ENCODE peak calls at places on chromosomes 3 and 15, in nine cellular contexts. O is ovary, P is endodermal cell, D is RWPE1, J is HepG2, Y is kidney, B is heart right ventricle, G is esophagus squamous epithelium, F is psoas muscle. A is an unnamed sample.

GRCh38 chr3:58157649-58158048 is 53.1 kb downstream of the DNASE1L3 start:
- DNase-seq in G (no peak), J (no peak), Y (no peak), D (no peak), P (no peak), O (no peak), B (no peak), F (no peak), A (no peak)

GRCh38 chr3:132326251-132326650 is 9.0 kb downstream of the ACP3 start:
- DNase-seq in F (no peak), B (no peak), P (no peak), D (no peak), J (no peak), O (no peak), G (no peak), Y (no peak), A (no peak)

GRCh38 chr3:38117748-38118420 is 19.0 kb downstream of the ACAA1 start:
- DNase-seq in O (peak; percentile 46), Y (peak; percentile 80), D (no peak), J (peak; percentile 65), B (peak; percentile 62), F (peak; percentile 61), P (peak; percentile 89), G (peak; percentile 7), A (no peak)

GRCh38 chr3:72155391-72156064 is 370.6 kb upstream of the PROK2 start:
- DNase-seq in F (peak; percentile 60), D (peak; percentile 26), O (peak; percentile 73), G (no peak), J (peak; percentile 81), P (no peak), Y (no peak), B (peak; percentile 28), A (no peak)

GRCh38 chr3:182259579-182259978 is 533.7 kb upstream of the ATP11B start:
- DNase-seq in P (peak; percentile 74), O (peak; percentile 16), D (no peak), F (no peak), J (no peak), Y (peak; percentile 61), G (no peak), B (peak; percentile 10), A (no peak)

GRCh38 chr3:109339714-109340648 is 2.6 kb upstream of the DPPA4 start:
- DNase-seq in B (no peak), J (no peak), P (peak; percentile 76), G (no peak), F (no peak), O (no peak), Y (no peak), D (no peak), A (no peak)

GRCh38 chr3:27827041-27827440 is 104.9 kb upstream of the EOMES start:
- DNase-seq in D (no peak), Y (no peak), G (no peak), J (no peak), P (no peak), O (no peak), F (no peak), B (no peak), A (no peak)

GRCh38 chr15:66691727-66692126 is 10.3 kb upstream of the SMAD6 start:
- DNase-seq in J (no peak), O (no peak), B (no peak), D (no peak), G (no peak), P (peak; percentile 77), Y (no peak), F (no peak), A (no peak)

GRCh38 chr3:12751548-12751947 is 7.5 kb downstream of the TMEM40 start:
- DNase-seq in B (no peak), Y (no peak), F (no peak), J (peak; percentile 10), G (no peak), O (no peak), P (no peak), D (peak; percentile 49), A (no peak)

GRCh38 chr3:22159004-22159695 is 408.1 kb upstream of the ZNF385D start:
- DNase-seq in P (no peak), F (no peak), O (no peak), J (peak; percentile 43), G (no peak), B (no peak), Y (no peak), D (no peak), A (peak; percentile 16)

GRCh38 chr15:39745415-39745814 is 37.2 kb downstream of the FSIP1 start:
- DNase-seq in Y (no peak), J (no peak), F (no peak), P (no peak), B (no peak), O (no peak), D (no peak), G (no peak), A (no peak)

GRCh38 chr3:157785071-157785826 is 282.0 kb upstream of the VEPH1 start:
- DNase-seq in Y (no peak), O (no peak), P (peak; percentile 53), G (no peak), J (peak; percentile 30), B (no peak), D (peak; percentile 79), F (peak; percentile 15), A (peak; percentile 45)

GRCh38 chr3:52456169-52456799 is 880 bp downstream of the NISCH start:
- DNase-seq in G (no peak), D (peak; percentile 17), P (peak; percentile 67), J (no peak), O (peak; percentile 53), B (peak; percentile 33), F (no peak), Y (peak; percentile 75), A (no peak)

DNA sequence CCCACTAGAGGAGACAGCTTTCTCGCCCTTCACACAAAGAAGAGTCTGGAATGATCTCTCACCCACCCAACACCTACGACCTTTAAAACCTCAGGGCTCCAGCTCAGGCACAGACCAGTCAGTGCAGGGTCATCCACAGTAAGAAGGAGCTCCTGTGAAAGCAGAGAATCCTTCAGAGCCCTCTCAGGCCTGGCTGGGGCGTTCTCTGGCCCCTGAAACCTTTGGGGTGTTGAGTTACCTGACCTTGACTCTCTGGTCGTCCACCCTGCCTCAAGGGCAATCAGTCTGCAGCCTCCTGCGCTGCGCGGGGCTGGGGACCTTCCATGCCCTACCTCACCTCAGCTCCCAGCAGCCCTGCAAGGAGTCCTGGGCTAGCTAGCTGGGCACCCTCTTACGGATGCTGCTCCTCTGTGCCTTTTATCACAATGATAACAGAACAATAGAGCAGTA is 106.2 kb downstream of the ADCY5 start:
- DNase-seq in J (no peak), F (no peak), O (no peak), G (no peak), Y (peak; percentile 59), D (no peak), B (no peak), P (peak; percentile 46), A (no peak)
- H3K27ac ChIP-seq in J (no peak overlapping the region), F (no peak overlapping the region), O (no peak overlapping the region), G (no peak overlapping the region), Y (no peak overlapping the region), D (no peak overlapping the region), B (peak overlapping the region; percentile 92), P (no peak overlapping the region), A (no peak overlapping the region)

DNA sequence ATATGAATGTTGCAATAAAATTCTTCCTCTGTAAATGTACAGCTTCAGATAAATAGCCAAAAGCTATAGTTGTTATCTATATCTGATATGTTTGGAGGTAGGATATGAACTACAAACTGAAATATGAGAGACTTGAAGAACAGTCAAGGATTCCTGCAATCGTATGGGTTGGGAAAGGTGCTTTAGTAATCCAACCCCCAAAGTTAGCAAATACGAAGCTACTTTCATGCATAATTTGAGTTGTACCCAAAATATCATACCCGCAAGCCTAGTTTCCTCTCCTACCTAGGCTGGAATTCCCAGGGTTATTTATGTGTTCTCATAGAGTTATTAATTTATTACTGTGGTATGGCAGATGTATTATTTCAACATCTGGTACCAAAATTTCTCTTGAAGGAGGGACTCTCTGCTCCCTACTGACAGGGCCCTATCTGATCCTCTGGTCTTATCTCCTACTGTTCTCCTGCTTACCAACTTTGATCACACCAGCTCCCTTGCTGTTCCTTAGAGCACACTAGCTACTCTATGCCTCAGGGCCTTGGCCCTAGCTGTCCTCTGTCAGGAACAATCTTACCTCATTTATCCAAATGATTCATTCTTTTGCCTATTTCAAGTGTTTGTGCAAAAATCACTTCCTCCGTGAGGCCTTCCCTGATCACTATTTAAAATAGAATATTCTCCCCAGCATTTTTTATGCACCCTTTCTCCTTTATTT is 140.4 kb upstream of the CCDC54 start:
- DNase-seq in P (no peak), O (no peak), J (no peak), F (no peak), D (no peak), B (no peak), G (no peak), Y (no peak), A (no peak)
- H3K27ac ChIP-seq in P (no peak overlapping the region), O (no peak overlapping the region), J (no peak overlapping the region), F (peak overlapping the region; percentile 11), D (no peak overlapping the region), B (peak overlapping the region; percentile 51), G (no peak overlapping the region), Y (no peak overlapping the region), A (peak overlapping the region; percentile 31)

GRCh38 chr15:45161666-45162065 is 26.1 kb downstream of the SHF start:
- DNase-seq in F (no peak), G (no peak), Y (peak; percentile 56), J (no peak), D (no peak), P (no peak), O (no peak), B (no peak), A (no peak)
- H3K27ac ChIP-seq in F (no peak overlapping the region), G (peak overlapping the region; percentile 93), Y (no peak overlapping the region), J (no peak overlapping the region), D (peak overlapping the region; percentile 93), P (no peak overlapping the region), O (no peak overlapping the region), B (no peak overlapping the region), A (peak overlapping the region; percentile 89)

GRCh38 chr3:7568526-7569184 is 707.7 kb downstream of the GRM7 start:
- DNase-seq in J (no peak), P (no peak), G (no peak), Y (peak; percentile 57), B (no peak), O (no peak), D (no peak), F (no peak), A (no peak)

GRCh38 chr3:7574435-7574834 is 713.5 kb downstream of the GRM7 start:
- DNase-seq in D (no peak), P (no peak), G (no peak), F (no peak), B (no peak), Y (no peak), J (no peak), O (no peak), A (no peak)

GRCh38 chr3:7577513-7577912 is 716.6 kb downstream of the GRM7 start:
- DNase-seq in D (no peak), Y (no peak), B (no peak), J (no peak), F (no peak), G (no peak), P (no peak), O (no peak), A (no peak)

GRCh38 chr3:7576506-7576905 is 715.6 kb downstream of the GRM7 start:
- DNase-seq in D (no peak), P (no peak), F (no peak), G (no peak), B (no peak), O (no peak), J (no peak), Y (no peak), A (no peak)

DNA sequence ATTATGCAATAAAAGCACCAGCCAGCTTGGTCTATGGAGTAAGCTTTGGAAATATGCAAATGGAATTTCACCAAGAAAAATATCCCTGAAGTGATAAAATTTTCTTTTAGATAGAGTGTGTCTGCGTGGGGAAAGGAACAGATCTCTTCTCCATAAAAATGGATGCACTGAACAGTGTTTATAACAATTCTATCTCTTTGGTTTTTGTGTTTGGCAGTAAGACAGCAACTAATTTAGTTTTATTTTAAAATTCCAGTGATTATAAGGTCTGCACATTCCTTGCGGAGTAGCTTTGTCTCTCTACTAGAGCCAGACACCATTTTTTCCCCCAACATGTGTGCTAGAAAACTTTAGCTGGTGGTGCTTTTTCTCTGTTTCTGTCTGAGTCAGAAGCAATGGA is 712.4 kb downstream of the GRM7 start:
- DNase-seq in G (no peak), D (no peak), Y (no peak), O (no peak), P (no peak), B (no peak), J (no peak), F (no peak), A (no peak)
- H3K27ac ChIP-seq in G (no peak overlapping the region), D (no peak overlapping the region), Y (no peak overlapping the region), O (no peak overlapping the region), P (no peak overlapping the region), B (no peak overlapping the region), J (no peak overlapping the region), F (no peak overlapping the region), A (no peak overlapping the region)